ENCODE peak calls at places on chromosomes 5 and 9, in five cellular contexts. One of them, this sample, is unnamed.

GRCh38 chr9:72315510-72316287 is 49.3 kb downstream of the ZFAND5 start:
- DNase-seq in ACHN: peak
- DNase-seq in bronchial epithelial cell: peak
- DNase-seq in putamen: peak
- DNase-seq in nephron progenitor cell: peak
- DNase-seq in this sample: peak

GRCh38 chr9:114836769-114837168 is 30.9 kb upstream of the TNFSF15 start:
- DNase-seq in ACHN: no peak
- DNase-seq in bronchial epithelial cell: peak
- DNase-seq in putamen: no peak
- DNase-seq in nephron progenitor cell: no peak
- DNase-seq in this sample: no peak

GRCh38 chr9:95816716-95817115 is 58.8 kb upstream of the ERCC6L2 start:
- DNase-seq in ACHN: peak
- DNase-seq in bronchial epithelial cell: peak
- DNase-seq in putamen: no peak
- DNase-seq in nephron progenitor cell: no peak
- DNase-seq in this sample: no peak

GRCh38 chr9:126650830-126651341 is 37.2 kb downstream of the LMX1B start:
- DNase-seq in ACHN: no peak
- DNase-seq in bronchial epithelial cell: no peak
- DNase-seq in putamen: no peak
- DNase-seq in nephron progenitor cell: no peak
- DNase-seq in this sample: no peak

GRCh38 chr5:69285448-69286116 is 47.0 kb downstream of the CCDC125 start:
- DNase-seq in ACHN: no peak
- DNase-seq in bronchial epithelial cell: no peak
- DNase-seq in putamen: no peak
- DNase-seq in nephron progenitor cell: no peak
- DNase-seq in this sample: no peak

GRCh38 chr9:14103115-14103514 is 210.8 kb downstream of the NFIB start:
- DNase-seq in ACHN: no peak
- DNase-seq in bronchial epithelial cell: no peak
- DNase-seq in putamen: no peak
- DNase-seq in nephron progenitor cell: no peak
- DNase-seq in this sample: peak

GRCh38 chr9:89226076-89226475 is 47.5 kb upstream of the SHC3 start:
- DNase-seq in ACHN: no peak
- DNase-seq in bronchial epithelial cell: no peak
- DNase-seq in putamen: no peak
- DNase-seq in nephron progenitor cell: peak
- DNase-seq in this sample: peak

GRCh38 chr9:126151031-126151670 is 175.5 kb upstream of the MVB12B start:
- DNase-seq in ACHN: no peak
- DNase-seq in bronchial epithelial cell: no peak
- DNase-seq in putamen: no peak
- DNase-seq in nephron progenitor cell: no peak
- DNase-seq in this sample: no peak

GRCh38 chr5:34570143-34570542 is 86.0 kb upstream of the RAI14 start:
- DNase-seq in ACHN: no peak
- DNase-seq in bronchial epithelial cell: no peak
- DNase-seq in putamen: no peak
- DNase-seq in nephron progenitor cell: no peak
- DNase-seq in this sample: no peak

GRCh38 chr5:54295658-54296276 is 14.6 kb downstream of the ARL15 start:
- DNase-seq in ACHN: no peak
- DNase-seq in bronchial epithelial cell: no peak
- DNase-seq in putamen: peak
- DNase-seq in nephron progenitor cell: no peak
- DNase-seq in this sample: no peak

GRCh38 chr5:12177851-12178250 is 273.6 kb upstream of the CTNND2 start:
- DNase-seq in ACHN: no peak
- DNase-seq in bronchial epithelial cell: no peak
- DNase-seq in putamen: no peak
- DNase-seq in nephron progenitor cell: no peak
- DNase-seq in this sample: no peak

GRCh38 chr9:92882276-92882675 is 4.4 kb upstream of the ZNF484 start:
- DNase-seq in ACHN: no peak
- DNase-seq in bronchial epithelial cell: no peak
- DNase-seq in putamen: no peak
- DNase-seq in nephron progenitor cell: no peak
- DNase-seq in this sample: no peak

GRCh38 chr5:180402716-180403115 is 49.6 kb upstream of the GFPT2 start:
- DNase-seq in ACHN: no peak
- DNase-seq in bronchial epithelial cell: no peak
- DNase-seq in putamen: no peak
- DNase-seq in nephron progenitor cell: no peak
- DNase-seq in this sample: no peak

GRCh38 chr9:110059461-110059860 is 148.5 kb downstream of the C9orf152 start:
- DNase-seq in ACHN: no peak
- DNase-seq in bronchial epithelial cell: no peak
- DNase-seq in putamen: no peak
- DNase-seq in nephron progenitor cell: no peak
- DNase-seq in this sample: no peak

GRCh38 chr5:139481580-139482049 is 943 bp downstream of the STING1 start:
- DNase-seq in ACHN: no peak
- DNase-seq in bronchial epithelial cell: peak
- DNase-seq in putamen: peak
- DNase-seq in nephron progenitor cell: no peak
- DNase-seq in this sample: no peak

GRCh38 chr5:169637856-169638190 is 748 bp downstream of the DOCK2 start:
- DNase-seq in ACHN: no peak
- DNase-seq in bronchial epithelial cell: no peak
- DNase-seq in putamen: no peak
- DNase-seq in nephron progenitor cell: no peak
- DNase-seq in this sample: no peak

GRCh38 chr5:132134384-132134783 is 60.8 kb downstream of the CSF2 start:
- DNase-seq in ACHN: peak
- DNase-seq in bronchial epithelial cell: peak
- DNase-seq in putamen: no peak
- DNase-seq in nephron progenitor cell: no peak
- DNase-seq in this sample: no peak

GRCh38 chr5:173248481-173248880 is 13.5 kb upstream of the NKX2-5 start:
- DNase-seq in ACHN: no peak
- DNase-seq in bronchial epithelial cell: no peak
- DNase-seq in putamen: no peak
- DNase-seq in nephron progenitor cell: no peak
- DNase-seq in this sample: no peak

GRCh38 chr5:137706841-137707240 is 29.0 kb downstream of the KLHL3 start:
- DNase-seq in ACHN: no peak
- DNase-seq in bronchial epithelial cell: peak
- DNase-seq in putamen: no peak
- DNase-seq in nephron progenitor cell: no peak
- DNase-seq in this sample: peak

GRCh38 chr9:111648066-111648465 is 13.3 kb upstream of the GNG10 start:
- DNase-seq in ACHN: no peak
- DNase-seq in bronchial epithelial cell: no peak
- DNase-seq in putamen: no peak
- DNase-seq in nephron progenitor cell: no peak
- DNase-seq in this sample: no peak

GRCh38 chr5:112995764-112996618 is 19.4 kb downstream of the DCP2 start:
- DNase-seq in ACHN: peak
- DNase-seq in bronchial epithelial cell: peak
- DNase-seq in putamen: peak
- DNase-seq in nephron progenitor cell: peak
- DNase-seq in this sample: no peak

GRCh38 chr9:130311774-130312140 is 46.2 kb downstream of the HMCN2 start:
- DNase-seq in ACHN: no peak
- DNase-seq in bronchial epithelial cell: no peak
- DNase-seq in putamen: no peak
- DNase-seq in nephron progenitor cell: no peak
- DNase-seq in this sample: no peak

GRCh38 chr5:130992095-130992494 is 173.0 kb downstream of the HINT1 start:
- DNase-seq in ACHN: no peak
- DNase-seq in bronchial epithelial cell: peak
- DNase-seq in putamen: no peak
- DNase-seq in nephron progenitor cell: no peak
- DNase-seq in this sample: peak